ENCODE peak calls at places on chromosomes 3 and 15, in nine cellular contexts. Y is NCI-H1694; R is cardiac fibroblast; B is NCI-H748 treated with DMSO at 0.1 percent for 48 hours; Z is HL-60; O is Caki2; M is stimulated activated CD4-positive, alpha-beta T cell treated with anti-CD3 and anti-CD28 coated beads, Interleukin-12 subunit alpha, Interleukin-12 subunit beta, amount 100 ng/mL, for 4 hours; S is GM12865; K is T-helper 1 cell. N is an unnamed sample.

GRCh38 chr15:77589839-77590238 is 42.9 kb downstream of the LINGO1 start:
- DNase-seq in O (no peak), M (no peak), K (no peak), Y (no peak), Z (no peak), S (no peak), R (no peak), B (no peak), N (no peak)

GRCh38 chr3:180881065-180881801 is 31.2 kb upstream of the FXR1 start:
- DNase-seq in Z (no peak), Y (no peak), R (no peak), M (no peak), O (no peak), K (no peak), S (no peak), B (no peak), N (no peak)

GRCh38 chr15:101206173-101206572 is 45.7 kb downstream of the CHSY1 start:
- DNase-seq in M (peak), K (peak), Y (no peak), B (no peak), O (peak), Z (peak), R (peak), S (no peak), N (no peak)

GRCh38 chr15:41160639-41161315 is 44.7 kb upstream of the INO80 start:
- DNase-seq in K (no peak), S (no peak), R (peak), Z (no peak), M (no peak), Y (no peak), B (no peak), O (no peak), N (no peak)

GRCh38 chr3:27428446-27428845 is 55.7 kb downstream of the SLC4A7 start:
- DNase-seq in Y (no peak), K (no peak), S (no peak), Z (no peak), M (no peak), O (no peak), R (peak), B (no peak), N (no peak)

GRCh38 chr3:58161435-58162398 is 49.1 kb downstream of the DNASE1L3 start:
- DNase-seq in M (no peak), R (peak), B (no peak), O (peak), Y (no peak), Z (no peak), K (no peak), S (no peak), N (no peak)

GRCh38 chr3:189841474-189842205 is 210.5 kb downstream of the TP63 start:
- DNase-seq in Z (no peak), B (no peak), O (no peak), K (peak), S (peak), Y (no peak), M (no peak), R (peak), N (no peak)

GRCh38 chr3:57682284-57682683 is 10.6 kb downstream of the DENND6A start:
- DNase-seq in Z (no peak), S (no peak), O (no peak), K (no peak), M (no peak), Y (no peak), B (no peak), R (peak), N (no peak)

GRCh38 chr3:122183521-122183892 is at the start of gene CASR:
- DNase-seq in O (no peak), Y (no peak), M (no peak), K (peak), R (peak), Z (no peak), B (no peak), S (peak), N (no peak)

GRCh38 chr3:197151562-197151961 is 121.9 kb upstream of the MELTF start:
- DNase-seq in M (no peak), B (no peak), Y (no peak), S (peak), R (peak), K (no peak), Z (peak), O (no peak), N (no peak)

GRCh38 chr3:47112997-47113396 is 50.9 kb downstream of the SETD2 start:
- DNase-seq in Y (no peak), S (no peak), R (no peak), B (no peak), Z (no peak), O (no peak), M (no peak), K (no peak), N (no peak)